ENCODE peak calls at places on chromosomes 6 and 20, in eight cellular contexts. M is IMR-90, B is OCI-LY7, R is astrocyte of the cerebellum, P is fibroblast of lung, V is AG04450, O is GM20000, Y is fibroblast of pulmonary artery. J is an unnamed sample.

GRCh38 chr20:49385471-49385870 is 97.0 kb downstream of the KCNB1 start:
- DNase-seq in M (peak), B (peak), R (no peak), P (peak), V (no peak), O (peak), Y (peak), J (no peak)

GRCh38 chr6:145475794-145476396 is 259.4 kb downstream of the EPM2A start:
- DNase-seq in M (no peak), B (no peak), R (no peak), P (no peak), V (no peak), O (no peak), Y (no peak), J (no peak)

GRCh38 chr6:152605342-152605741 is 31.8 kb downstream of the SYNE1 start:
- DNase-seq in M (peak), B (no peak), R (no peak), P (peak), V (no peak), O (no peak), Y (peak), J (no peak)

GRCh38 chr6:124970243-124970642 is 8.0 kb downstream of the RNF217 start:
- DNase-seq in M (peak), B (no peak), R (no peak), P (peak), V (no peak), O (no peak), Y (no peak), J (no peak)

GRCh38 chr6:30719356-30719755 is 796 bp upstream of the TUBB start:
- DNase-seq in M (no peak), B (peak), R (no peak), P (peak), V (no peak), O (no peak), Y (no peak), J (no peak)

GRCh38 chr20:33655164-33655563 is 7.0 kb upstream of the C20orf144 start:
- DNase-seq in M (no peak), B (no peak), R (no peak), P (no peak), V (no peak), O (no peak), Y (no peak), J (no peak)

GRCh38 chr6:119148102-119148824 is 69.8 kb upstream of the FAM184A start:
- DNase-seq in M (peak), B (peak), R (peak), P (peak), V (peak), O (peak), Y (peak), J (peak)

GRCh38 chr6:77466055-77467028 is 3.1 kb upstream of the HTR1B start:
- DNase-seq in M (peak), B (no peak), R (peak), P (peak), V (peak), O (peak), Y (peak), J (peak)

GRCh38 chr6:143562143-143562542 is 50.6 kb upstream of the FUCA2 start:
- DNase-seq in M (no peak), B (no peak), R (no peak), P (no peak), V (no peak), O (no peak), Y (no peak), J (no peak)

GRCh38 chr20:58696411-58696961 is 3.9 kb downstream of the NPEPL1 start:
- DNase-seq in M (no peak), B (no peak), R (no peak), P (no peak), V (no peak), O (no peak), Y (no peak), J (no peak)

GRCh38 chr6:111864138-111865048 is 8.9 kb downstream of the FYN start:
- DNase-seq in M (no peak), B (no peak), R (no peak), P (no peak), V (no peak), O (no peak), Y (no peak), J (no peak)

GRCh38 chr6:18742406-18742805 is 355.3 kb downstream of the RNF144B start:
- DNase-seq in M (no peak), B (no peak), R (peak), P (peak), V (no peak), O (no peak), Y (peak), J (no peak)

GRCh38 chr20:46215913-46216707 is 92.2 kb downstream of the CDH22 start:
- DNase-seq in M (peak), B (no peak), R (peak), P (peak), V (no peak), O (no peak), Y (peak), J (no peak)

GRCh38 chr6:115467726-115468125 is 593.0 kb downstream of the FRK start:
- DNase-seq in M (no peak), B (no peak), R (no peak), P (no peak), V (no peak), O (no peak), Y (no peak), J (no peak)

GRCh38 chr20:60372282-60372681 is 414.1 kb downstream of the CDH26 start:
- DNase-seq in M (no peak), B (no peak), R (no peak), P (no peak), V (no peak), O (no peak), Y (no peak), J (no peak)

GRCh38 chr6:54071941-54072340 is 39.3 kb upstream of the MLIP start:
- DNase-seq in M (no peak), B (no peak), R (peak), P (peak), V (no peak), O (no peak), Y (no peak), J (no peak)

GRCh38 chr20:35956616-35957015 is 2.3 kb upstream of the SCAND1 start:
- DNase-seq in M (no peak), B (no peak), R (no peak), P (no peak), V (no peak), O (no peak), Y (no peak), J (no peak)

GRCh38 chr20:45779011-45779915 is 12.4 kb downstream of the WFDC3 start:
- DNase-seq in M (peak), B (no peak), R (peak), P (peak), V (peak), O (no peak), Y (peak), J (no peak)

DNA sequence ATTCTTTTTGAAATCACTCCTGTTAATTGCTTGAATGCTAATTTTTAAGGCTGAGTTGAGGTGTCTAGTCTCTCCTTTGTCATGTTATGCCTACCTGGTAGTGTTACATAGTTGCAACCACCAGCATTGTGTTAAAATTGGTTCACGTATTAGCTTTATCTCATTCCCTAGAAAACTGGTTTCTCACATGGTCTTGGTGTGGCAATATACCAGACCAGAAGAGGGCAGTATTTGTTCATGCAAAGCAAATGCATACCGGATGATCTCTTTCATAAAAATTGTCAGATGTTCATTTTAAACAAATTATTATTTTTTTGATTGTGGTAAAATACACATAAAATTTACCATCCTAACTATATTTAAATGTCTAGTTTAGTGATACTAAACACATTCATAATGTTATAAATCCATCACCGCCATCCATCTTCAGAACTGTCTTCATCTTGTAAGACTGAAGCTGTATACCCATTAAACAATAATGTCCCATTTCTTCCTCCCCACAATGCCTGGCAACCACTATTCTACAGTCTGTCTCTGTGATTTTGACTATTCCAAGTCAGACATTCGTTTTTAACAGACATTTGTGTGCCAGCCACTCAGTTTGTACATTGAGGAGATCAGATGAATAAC is 92.8 kb downstream of the ATRN start:
- DNase-seq in M (peak), B (peak), R (peak), P (peak), V (peak), O (peak), Y (peak), J (peak)
- TF ChIP-seq CTCF in M (peak), B (peak), R (peak), P (peak), V (peak), O (peak), Y (peak), J (peak)

GRCh38 chr6:85920782-85921181 is 278.1 kb upstream of the SYNCRIP start:
- DNase-seq in M (no peak), B (no peak), R (no peak), P (no peak), V (no peak), O (no peak), Y (no peak), J (no peak)

GRCh38 chr6:85917522-85917921 is 274.8 kb upstream of the SYNCRIP start:
- DNase-seq in M (no peak), B (no peak), R (no peak), P (no peak), V (no peak), O (no peak), Y (no peak), J (no peak)

GRCh38 chr6:85923013-85923430 is 280.3 kb upstream of the SYNCRIP start:
- DNase-seq in M (peak), B (peak), R (peak), P (peak), V (peak), O (peak), Y (peak), J (peak)
- TF ChIP-seq CTCF in M (peak), B (peak), R (peak), P (peak), V (peak), O (peak), Y (peak), J (peak)

DNA sequence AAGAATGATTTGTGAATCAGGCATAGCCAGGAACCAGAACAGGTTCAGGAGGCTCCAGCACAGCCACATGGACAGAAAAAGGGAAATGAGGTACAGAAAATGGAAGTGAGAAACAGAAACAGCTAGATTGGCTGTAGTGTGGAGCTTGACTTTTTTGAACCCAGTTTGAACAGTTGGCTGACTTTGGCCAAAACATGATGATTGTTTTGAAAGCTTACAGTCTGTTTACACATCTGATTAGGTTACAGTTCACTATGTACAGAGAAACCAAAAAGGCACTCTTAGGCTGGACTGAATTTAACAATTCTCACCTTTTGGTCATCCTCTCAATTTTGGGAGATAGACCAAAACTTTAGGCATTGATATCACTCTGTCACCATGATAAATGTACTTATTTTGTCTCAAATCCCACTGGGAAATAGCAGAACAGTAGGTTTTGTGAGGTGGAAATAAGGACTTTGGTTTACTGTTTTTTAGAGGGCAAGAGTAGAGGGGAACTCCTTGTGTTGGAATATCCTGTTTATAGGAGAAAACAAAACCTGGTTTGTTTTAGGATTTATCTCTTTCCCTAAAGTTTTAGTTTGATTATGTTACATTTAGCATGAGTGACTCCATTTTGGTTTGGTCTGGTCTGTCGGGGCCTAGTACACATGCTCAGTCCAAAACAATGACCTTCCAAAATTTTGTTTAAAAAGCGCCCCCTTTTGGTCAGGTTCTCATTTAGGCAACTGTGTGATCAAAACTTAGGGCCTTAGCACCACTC is 123.1 kb downstream of the OLIG3 start:
- DNase-seq in M (no peak), B (peak), R (no peak), P (no peak), V (no peak), O (peak), Y (no peak), J (no peak)
- TF ChIP-seq CTCF in M (no peak), B (peak), R (no peak), P (peak), V (peak), O (no peak), Y (peak), J (no peak)

GRCh38 chr6:34383651-34384304 is 8.7 kb downstream of the NUDT3 start:
- DNase-seq in M (no peak), B (no peak), R (no peak), P (peak), V (no peak), O (no peak), Y (no peak), J (no peak)

GRCh38 chr6:34383171-34383631 is 9.3 kb downstream of the NUDT3 start:
- DNase-seq in M (peak), B (no peak), R (no peak), P (peak), V (peak), O (no peak), Y (peak), J (no peak)

GRCh38 chr6:34384305-34385153 is 7.9 kb downstream of the NUDT3 start:
- DNase-seq in M (no peak), B (no peak), R (no peak), P (no peak), V (no peak), O (no peak), Y (no peak), J (no peak)

GRCh38 chr6:34386316-34387137 is 5.9 kb downstream of the NUDT3 start:
- DNase-seq in M (peak), B (no peak), R (peak), P (peak), V (peak), O (no peak), Y (peak), J (no peak)

GRCh38 chr6:34385793-34386195 is 6.7 kb downstream of the NUDT3 start:
- DNase-seq in M (no peak), B (no peak), R (no peak), P (no peak), V (no peak), O (no peak), Y (no peak), J (no peak)
- TF ChIP-seq CTCF in M (no peak), B (no peak), R (no peak), P (no peak), V (no peak), O (no peak), Y (no peak), J (no peak)

GRCh38 chr6:37244430-37245310 is 12.9 kb upstream of the TBC1D22B start:
- DNase-seq in M (peak), B (no peak), R (peak), P (peak), V (peak), O (no peak), Y (peak), J (no peak)
- TF ChIP-seq CTCF in M (no peak), B (no peak), R (no peak), P (no peak), V (no peak), O (no peak), Y (no peak), J (no peak)